ENCODE peak calls at places on chromosomes 11 and 22, in seven cellular contexts. Z, N, D, H, B, W and S are unnamed samples.

GRCh38 chr11:7657306-7658025 is 15.8 kb downstream of the CYB5R2 start:
- DNase-seq in Z (peak; percentile 90), N (no peak), D (peak; percentile 49), H (peak; percentile 80), B (peak; percentile 54), W (peak; percentile 62), S (no peak)

GRCh38 chr11:121421149-121421906 is 30.8 kb upstream of the SORL1 start:
- DNase-seq in Z (peak; percentile 45), N (no peak), D (no peak), H (peak; percentile 23), B (no peak), W (no peak), S (no peak)

GRCh38 chr11:65558002-65558784 is at the start of gene LTBP3:
- DNase-seq in Z (peak; percentile 80), N (peak; percentile 47), D (peak; percentile 59), H (peak; percentile 87), B (peak; percentile 84), W (peak; percentile 73), S (no peak)

GRCh38 chr11:77094841-77095365 is 7.7 kb upstream of the OMP start:
- DNase-seq in Z (no peak), N (no peak), D (no peak), H (peak; percentile 11), B (no peak), W (no peak), S (no peak)

GRCh38 chr11:82521427-82521826 is 212.2 kb downstream of the FAM181B start:
- DNase-seq in Z (no peak), N (no peak), D (no peak), H (no peak), B (peak; percentile 12), W (no peak), S (no peak)

GRCh38 chr11:17406818-17407149 is 18.3 kb upstream of the KCNJ11 start:
- DNase-seq in Z (no peak), N (no peak), D (no peak), H (no peak), B (no peak), W (no peak), S (no peak)

GRCh38 chr22:39097098-39098020 is at the start of gene APOBEC3H:
- DNase-seq in Z (no peak), N (no peak), D (no peak), H (peak; percentile 92), B (no peak), W (peak; percentile 31), S (peak; percentile 44)

GRCh38 chr11:47616726-47617416 is 22.7 kb upstream of the C1QTNF4 start:
- DNase-seq in Z (peak; percentile 77), N (no peak), D (peak; percentile 37), H (peak; percentile 61), B (peak; percentile 27), W (peak; percentile 35), S (peak; percentile 59)

GRCh38 chr22:35995345-35995744 is 33.3 kb downstream of the RBFOX2 start:
- DNase-seq in Z (no peak), N (no peak), D (no peak), H (no peak), B (no peak), W (no peak), S (no peak)

GRCh38 chr11:46554205-46555162 is 39.3 kb downstream of the AMBRA1 start:
- DNase-seq in Z (peak; percentile 31), N (no peak), D (peak; percentile 68), H (peak; percentile 87), B (no peak), W (no peak), S (no peak)

GRCh38 chr11:13052130-13052541 is 43.0 kb downstream of the RASSF10 start:
- DNase-seq in Z (no peak), N (no peak), D (no peak), H (no peak), B (peak; percentile 55), W (no peak), S (no peak)

GRCh38 chr22:40196628-40197027 is 18.9 kb downstream of the TNRC6B start:
- DNase-seq in Z (no peak), N (no peak), D (peak; percentile 6), H (peak; percentile 69), B (no peak), W (no peak), S (peak; percentile 85)

GRCh38 chr11:17763703-17764102 is 29.1 kb downstream of the KCNC1 start:
- DNase-seq in Z (no peak), N (no peak), D (no peak), H (no peak), B (no peak), W (no peak), S (no peak)

GRCh38 chr11:70736937-70737640 is 338.8 kb downstream of the CTTN start:
- DNase-seq in Z (no peak), N (no peak), D (no peak), H (no peak), B (no peak), W (no peak), S (no peak)
- TF ChIP-seq CTCF in Z (no peak), N (no peak), D (no peak), H (no peak), B (no peak), W (no peak), S (no peak)

GRCh38 chr11:70230151-70230839 is 27.2 kb downstream of the FADD start:
- DNase-seq in Z (no peak), N (no peak), D (no peak), H (no peak), B (no peak), W (no peak), S (no peak)

GRCh38 chr11:70229737-70230136 is 26.6 kb downstream of the FADD start:
- DNase-seq in Z (no peak), N (no peak), D (no peak), H (no peak), B (no peak), W (no peak), S (no peak)

GRCh38 chr11:70230840-70231710 is 28.0 kb downstream of the FADD start:
- DNase-seq in Z (no peak), N (no peak), D (no peak), H (no peak), B (no peak), W (no peak), S (no peak)

GRCh38 chr11:70225629-70226582 is 22.8 kb downstream of the FADD start:
- DNase-seq in Z (no peak), N (no peak), D (no peak), H (no peak), B (no peak), W (no peak), S (no peak)

GRCh38 chr11:70226967-70227366 is 23.9 kb downstream of the FADD start:
- DNase-seq in Z (peak; percentile 85), N (no peak), D (no peak), H (peak; percentile 30), B (no peak), W (no peak), S (no peak)
- TF ChIP-seq CTCF in Z (peak; percentile 70), N (peak; percentile 30), D (no peak), H (peak; percentile 4), B (no peak), W (no peak), S (peak; percentile 42)

DNA sequence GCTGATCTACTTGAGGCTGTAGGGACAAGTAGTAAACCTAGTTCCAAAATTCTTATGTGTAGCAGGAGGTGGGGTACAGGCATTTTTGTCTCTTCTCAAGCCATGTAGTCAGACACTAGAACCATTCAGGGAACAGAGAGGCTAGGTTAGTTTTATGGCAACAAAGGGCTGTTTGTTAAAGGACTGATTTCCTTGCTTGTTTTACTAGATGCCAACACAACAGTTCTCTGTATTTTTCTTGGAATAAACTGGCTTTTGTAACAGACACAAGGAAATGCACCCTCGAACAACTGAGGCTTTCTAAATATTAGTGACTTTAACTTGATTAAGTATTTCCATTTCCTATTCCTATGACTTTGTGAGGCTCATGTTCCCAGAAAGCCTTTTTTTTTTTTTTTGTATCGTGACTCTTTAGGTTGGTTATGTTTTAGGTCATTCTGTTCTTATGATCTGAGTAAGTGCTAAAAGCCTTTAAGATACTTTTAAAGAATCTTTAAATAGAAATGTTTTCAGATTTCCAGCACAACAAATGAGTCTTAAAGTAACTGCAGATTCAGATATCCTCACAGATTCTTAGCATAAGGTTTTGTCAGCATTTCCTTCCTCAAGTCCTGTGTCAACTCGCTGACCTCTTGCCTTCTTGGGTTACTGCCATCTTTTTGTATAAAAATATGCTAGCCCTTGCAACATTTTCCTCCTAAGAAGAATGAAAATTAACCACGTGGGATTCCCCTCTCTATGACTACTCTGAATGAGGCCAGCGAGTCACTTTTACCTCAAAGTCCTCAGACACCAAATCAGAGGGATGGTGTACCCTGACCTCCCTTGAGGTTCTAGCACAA is 92.5 kb downstream of the CCDC83 start:
- DNase-seq in Z (no peak), N (no peak), D (peak; percentile 14), H (peak; percentile 81), B (peak; percentile 28), W (peak; percentile 49), S (peak; percentile 53)
- TF ChIP-seq CTCF in Z (no peak), N (no peak), D (no peak), H (no peak), B (no peak), W (no peak), S (no peak)

GRCh38 chr11:78460468-78460867 is 42.8 kb upstream of the GAB2 start:
- DNase-seq in Z (no peak), N (no peak), D (no peak), H (no peak), B (no peak), W (no peak), S (no peak)
- TF ChIP-seq CTCF in Z (no peak), N (no peak), D (no peak), H (no peak), B (no peak), W (no peak), S (no peak)